ENCODE peak calls at places on chromosomes 3 and 15, in six cellular contexts. L is progenitor cell of endocrine pancreas, O is astrocyte, V is sigmoid colon, Q is heart right ventricle, P is AG04449. E is an unnamed sample.

GRCh38 chr3:58173670-58174472 is 36.9 kb downstream of the DNASE1L3 start:
- DNase-seq in O (no peak), L (peak; percentile 26), Q (peak; percentile 58), P (no peak), V (peak; percentile 82), E (no peak)

GRCh38 chr15:51382787-51383186 is 41.3 kb downstream of the GLDN start:
- DNase-seq in V (no peak), O (peak; percentile 20), Q (no peak), L (no peak), P (no peak), E (no peak)

GRCh38 chr15:99135194-99135593 is 30.3 kb downstream of the SYNM start:
- DNase-seq in V (no peak), Q (no peak), O (no peak), P (no peak), L (no peak), E (no peak)

GRCh38 chr15:31403606-31404005 is 77.0 kb downstream of the KLF13 start:
- DNase-seq in L (no peak), O (no peak), Q (no peak), P (no peak), V (no peak), E (no peak)

GRCh38 chr15:39491115-39491916 is 89.6 kb upstream of the THBS1 start:
- DNase-seq in V (no peak), P (no peak), L (no peak), Q (no peak), O (no peak), E (no peak)

GRCh38 chr3:17733768-17734167 is 8.7 kb downstream of the TBC1D5 start:
- DNase-seq in Q (no peak), P (no peak), O (no peak), L (no peak), V (no peak), E (no peak)

GRCh38 chr3:126476166-126476975 is 680 bp upstream of the ZXDC start:
- DNase-seq in L (peak; percentile 43), Q (peak; percentile 59), V (no peak), O (peak; percentile 16), P (no peak), E (peak; percentile 72)

GRCh38 chr3:154137036-154137435 is 15.8 kb downstream of the ARHGEF26 start:
- DNase-seq in Q (no peak), V (no peak), L (no peak), P (no peak), O (no peak), E (no peak)

GRCh38 chr15:87620393-87620792 is 636.1 kb downstream of the NTRK3 start:
- DNase-seq in O (no peak), V (no peak), P (no peak), Q (no peak), L (no peak), E (no peak)

GRCh38 chr3:10594915-10595314 is 89.5 kb upstream of the ATP2B2 start:
- DNase-seq in O (peak; percentile 55), L (peak; percentile 84), V (no peak), Q (peak; percentile 40), P (no peak), E (peak; percentile 53)

GRCh38 chr15:99440551-99441426 is 125.0 kb upstream of the MEF2A start:
- DNase-seq in O (no peak), L (peak; percentile 4), V (peak; percentile 28), P (no peak), Q (peak; percentile 23), E (no peak)

GRCh38 chr3:81726735-81727134 is 34.7 kb downstream of the GBE1 start:
- DNase-seq in P (no peak), L (no peak), Q (no peak), V (no peak), O (peak; percentile 72), E (no peak)

GRCh38 chr3:152969557-152970300 is 134.8 kb downstream of the P2RY1 start:
- DNase-seq in P (no peak), L (no peak), O (no peak), V (no peak), Q (no peak), E (no peak)

GRCh38 chr3:38582941-38583645 is 66.4 kb downstream of the SCN5A start:
- DNase-seq in O (no peak), Q (no peak), V (no peak), P (no peak), L (no peak), E (peak; percentile 63)

GRCh38 chr3:141656771-141657170 is 81.3 kb upstream of the RNF7 start:
- DNase-seq in L (no peak), P (peak; percentile 67), O (peak; percentile 72), V (no peak), Q (no peak), E (no peak)

GRCh38 chr3:116322761-116323160 is 122.5 kb downstream of the LSAMP start:
- DNase-seq in L (no peak), Q (no peak), V (no peak), O (peak; percentile 61), P (no peak), E (no peak)

GRCh38 chr15:73740152-73741048 is 12.8 kb downstream of the INSYN1 start:
- DNase-seq in V (no peak), Q (no peak), O (no peak), P (no peak), L (no peak), E (no peak)

GRCh38 chr15:39851505-39852082 is 68.5 kb downstream of the GPR176 start:
- DNase-seq in Q (no peak), P (no peak), O (peak; percentile 69), L (no peak), V (no peak), E (no peak)

GRCh38 chr15:62416535-62416934 is 251.4 kb upstream of the C2CD4B start:
- DNase-seq in P (no peak), Q (no peak), O (no peak), V (no peak), L (no peak), E (no peak)

GRCh38 chr15:28096411-28096719 is 2.8 kb downstream of the OCA2 start:
- DNase-seq in V (no peak), O (no peak), L (no peak), Q (no peak), P (no peak), E (no peak)

GRCh38 chr15:45372032-45372995 is 6.0 kb downstream of the GATM start:
- DNase-seq in O (no peak), P (no peak), Q (no peak), L (no peak), V (no peak), E (no peak)
- TF ChIP-seq CTCF in O (no peak), P (no peak), Q (no peak), L (peak; percentile 11), V (no peak), E (no peak)

GRCh38 chr3:14117468-14118399 is 6.9 kb downstream of the CHCHD4 start:
- DNase-seq in P (no peak), V (no peak), O (no peak), L (no peak), Q (no peak), E (no peak)

GRCh38 chr3:14110699-14111098 is 14.0 kb downstream of the CHCHD4 start:
- DNase-seq in P (no peak), O (no peak), V (no peak), L (no peak), Q (no peak), E (no peak)

GRCh38 chr3:14119166-14119510 is 5.5 kb downstream of the CHCHD4 start:
- DNase-seq in L (no peak), V (no peak), P (no peak), Q (no peak), O (no peak), E (no peak)

GRCh38 chr3:14118400-14119165 is 6.1 kb downstream of the CHCHD4 start:
- DNase-seq in V (no peak), O (no peak), Q (no peak), P (no peak), L (no peak), E (peak; percentile 33)

DNA sequence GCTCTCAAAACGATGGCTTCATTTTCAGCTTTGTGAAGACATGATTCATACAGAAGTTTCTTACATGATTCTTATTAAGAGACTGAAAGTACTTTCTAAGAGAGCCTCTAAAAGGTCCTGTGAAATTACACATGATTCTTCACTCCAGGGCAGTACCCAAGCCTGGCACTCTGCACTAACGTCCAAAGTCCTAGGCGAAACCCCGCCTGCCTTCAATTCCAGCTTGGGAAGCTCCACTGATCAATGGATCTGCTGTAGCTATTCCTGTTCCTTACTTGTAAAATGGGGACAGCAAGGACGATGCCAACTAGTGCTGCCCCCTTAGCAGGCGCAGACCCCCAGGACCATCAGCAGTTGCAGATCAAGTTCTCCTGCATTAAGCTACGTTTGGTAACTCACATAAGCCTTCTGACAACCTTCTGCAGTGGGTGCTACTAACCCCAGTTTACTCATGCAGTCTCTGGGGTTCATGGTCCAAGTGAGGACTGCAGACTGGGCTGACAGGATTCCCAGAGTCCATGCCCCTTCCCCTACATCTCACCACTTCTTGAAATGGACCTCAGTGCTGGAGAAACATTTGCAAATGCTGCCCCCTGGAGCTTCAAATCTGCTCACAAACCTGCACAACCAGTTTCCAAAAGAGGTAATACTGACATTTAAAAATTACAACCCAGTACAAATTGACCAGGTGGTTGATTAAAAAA is 10.6 kb downstream of the CHCHD4 start:
- DNase-seq in P (no peak), O (no peak), Q (no peak), L (no peak), V (no peak), E (no peak)
- TF ChIP-seq CTCF in P (no peak), O (no peak), Q (no peak), L (peak; percentile 59), V (no peak), E (peak; percentile 11)

GRCh38 chr3:133833880-133834620 is 28.4 kb downstream of the SRPRB start:
- DNase-seq in L (no peak), O (no peak), Q (no peak), V (no peak), P (no peak), E (no peak)

GRCh38 chr3:133832802-133833144 is 27.2 kb downstream of the SRPRB start:
- DNase-seq in L (no peak), P (no peak), Q (no peak), V (no peak), O (no peak), E (no peak)

GRCh38 chr3:133830071-133830470 is 24.5 kb downstream of the SRPRB start:
- DNase-seq in L (no peak), O (no peak), Q (no peak), P (no peak), V (no peak), E (no peak)

GRCh38 chr3:133833267-133833666 is 27.7 kb downstream of the SRPRB start:
- DNase-seq in O (no peak), L (no peak), P (no peak), Q (no peak), V (no peak), E (no peak)

GRCh38 chr3:133831966-133832801 is 26.6 kb downstream of the SRPRB start:
- DNase-seq in L (no peak), Q (no peak), V (no peak), O (no peak), P (no peak), E (no peak)
- TF ChIP-seq CTCF in L (peak; percentile 17), Q (no peak), V (no peak), O (no peak), P (no peak), E (no peak)

DNA sequence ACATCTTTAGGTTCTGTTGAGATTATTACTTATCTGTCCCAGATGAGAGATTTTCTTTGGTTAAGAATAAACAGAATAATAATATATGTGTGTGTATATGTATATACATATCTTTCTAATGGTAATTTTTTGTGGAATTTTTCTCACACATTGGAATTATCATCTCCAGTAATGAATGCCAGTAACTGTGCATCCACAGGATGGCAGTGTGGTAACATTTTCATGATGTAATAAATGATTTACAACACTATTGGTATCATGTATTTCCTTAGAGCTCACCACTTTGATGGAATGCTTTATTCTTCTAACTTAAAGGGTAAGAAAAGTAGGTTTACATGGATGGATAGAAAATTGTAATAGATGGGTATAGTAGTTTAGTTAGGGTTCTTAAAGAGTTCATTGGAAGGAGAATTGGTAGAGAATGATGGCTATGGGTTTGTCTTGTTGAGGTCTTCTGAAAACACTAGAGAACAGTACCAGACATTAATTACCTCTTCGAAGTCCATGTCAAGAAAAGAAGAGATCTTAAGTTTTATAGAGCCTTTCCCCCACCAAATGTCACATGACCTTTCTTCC is 78.1 kb downstream of the STT3B start:
- DNase-seq in O (peak; percentile 28), Q (peak; percentile 26), P (no peak), V (no peak), L (no peak), E (no peak)
- TF ChIP-seq CTCF in O (peak; percentile 40), Q (peak; percentile 59), P (peak; percentile 38), V (no peak), L (peak; percentile 57), E (peak; percentile 37)